ENCODE peak calls at places on chromosomes 1 and 21, in seven cellular contexts. One of them, this sample, is unnamed.

GRCh38 chr1:190436615-190437014 is 41.0 kb downstream of the BRINP3 start:
- DNase-seq in tibial nerve: no peak
- DNase-seq in GM12865: peak
- DNase-seq in bronchial epithelial cell: peak
- DNase-seq in fibroblast of mammary gland: peak
- DNase-seq in PC-3: peak
- DNase-seq in AG10803: no peak
- DNase-seq in this sample: no peak

GRCh38 chr21:46455575-46456385 is 2.9 kb upstream of the DIP2A start:
- DNase-seq in tibial nerve: no peak
- DNase-seq in fibroblast of mammary gland: peak
- DNase-seq in AG10803: peak
- DNase-seq in GM12865: no peak
- DNase-seq in PC-3: peak
- DNase-seq in bronchial epithelial cell: peak
- DNase-seq in this sample: no peak

GRCh38 chr1:13766906-13767564 is 67.0 kb downstream of the PRDM2 start:
- DNase-seq in bronchial epithelial cell: peak
- DNase-seq in AG10803: peak
- DNase-seq in tibial nerve: no peak
- DNase-seq in PC-3: peak
- DNase-seq in fibroblast of mammary gland: peak
- DNase-seq in GM12865: no peak
- DNase-seq in this sample: no peak

GRCh38 chr1:156616463-156616862 is 2.8 kb upstream of the HAPLN2 start:
- DNase-seq in tibial nerve: no peak
- DNase-seq in GM12865: no peak
- DNase-seq in fibroblast of mammary gland: peak
- DNase-seq in bronchial epithelial cell: no peak
- DNase-seq in AG10803: no peak
- DNase-seq in PC-3: peak
- DNase-seq in this sample: no peak

GRCh38 chr1:26543444-26543835 is 13.9 kb downstream of the RPS6KA1 start:
- DNase-seq in AG10803: no peak
- DNase-seq in fibroblast of mammary gland: no peak
- DNase-seq in PC-3: no peak
- DNase-seq in tibial nerve: no peak
- DNase-seq in GM12865: no peak
- DNase-seq in bronchial epithelial cell: no peak
- DNase-seq in this sample: no peak

GRCh38 chr1:17140279-17140678 is 21.0 kb upstream of the PADI2 start:
- DNase-seq in tibial nerve: no peak
- DNase-seq in GM12865: no peak
- DNase-seq in fibroblast of mammary gland: no peak
- DNase-seq in bronchial epithelial cell: peak
- DNase-seq in AG10803: peak
- DNase-seq in PC-3: no peak
- DNase-seq in this sample: no peak

GRCh38 chr1:239247299-239247698 is 139.1 kb upstream of the CHRM3 start:
- DNase-seq in PC-3: peak
- DNase-seq in bronchial epithelial cell: peak
- DNase-seq in fibroblast of mammary gland: peak
- DNase-seq in tibial nerve: no peak
- DNase-seq in AG10803: no peak
- DNase-seq in GM12865: no peak
- DNase-seq in this sample: no peak

GRCh38 chr1:60277269-60277668 is 203.7 kb upstream of the C1orf87 start:
- DNase-seq in PC-3: no peak
- DNase-seq in GM12865: no peak
- DNase-seq in fibroblast of mammary gland: no peak
- DNase-seq in AG10803: no peak
- DNase-seq in bronchial epithelial cell: no peak
- DNase-seq in tibial nerve: no peak
- DNase-seq in this sample: no peak

GRCh38 chr1:203523667-203524066 is 29.7 kb downstream of the OPTC start:
- DNase-seq in AG10803: no peak
- DNase-seq in bronchial epithelial cell: no peak
- DNase-seq in GM12865: no peak
- DNase-seq in tibial nerve: no peak
- DNase-seq in PC-3: no peak
- DNase-seq in fibroblast of mammary gland: no peak
- DNase-seq in this sample: no peak

GRCh38 chr1:12613180-12613579 is 4.8 kb downstream of the DHRS3 start:
- DNase-seq in AG10803: no peak
- DNase-seq in bronchial epithelial cell: no peak
- DNase-seq in GM12865: no peak
- DNase-seq in fibroblast of mammary gland: no peak
- DNase-seq in tibial nerve: no peak
- DNase-seq in PC-3: no peak
- DNase-seq in this sample: no peak

GRCh38 chr1:172486805-172487454 is 43.1 kb upstream of the PIGC start:
- DNase-seq in GM12865: no peak
- DNase-seq in fibroblast of mammary gland: no peak
- DNase-seq in PC-3: no peak
- DNase-seq in bronchial epithelial cell: no peak
- DNase-seq in tibial nerve: no peak
- DNase-seq in AG10803: no peak
- DNase-seq in this sample: no peak

GRCh38 chr1:10033359-10033845 is 644 bp downstream of the UBE4B start:
- DNase-seq in AG10803: peak
- DNase-seq in GM12865: peak
- DNase-seq in tibial nerve: no peak
- DNase-seq in PC-3: peak
- DNase-seq in bronchial epithelial cell: peak
- DNase-seq in fibroblast of mammary gland: peak
- DNase-seq in this sample: no peak

GRCh38 chr1:92854386-92854785 is 22.5 kb downstream of the RPL5 start:
- DNase-seq in PC-3: no peak
- DNase-seq in GM12865: peak
- DNase-seq in AG10803: no peak
- DNase-seq in tibial nerve: no peak
- DNase-seq in bronchial epithelial cell: no peak
- DNase-seq in fibroblast of mammary gland: no peak
- DNase-seq in this sample: no peak

GRCh38 chr21:33139084-33139483 is 69.1 kb downstream of the OLIG1 start:
- DNase-seq in AG10803: no peak
- DNase-seq in PC-3: no peak
- DNase-seq in GM12865: no peak
- DNase-seq in bronchial epithelial cell: no peak
- DNase-seq in tibial nerve: no peak
- DNase-seq in fibroblast of mammary gland: no peak
- DNase-seq in this sample: no peak

DNA sequence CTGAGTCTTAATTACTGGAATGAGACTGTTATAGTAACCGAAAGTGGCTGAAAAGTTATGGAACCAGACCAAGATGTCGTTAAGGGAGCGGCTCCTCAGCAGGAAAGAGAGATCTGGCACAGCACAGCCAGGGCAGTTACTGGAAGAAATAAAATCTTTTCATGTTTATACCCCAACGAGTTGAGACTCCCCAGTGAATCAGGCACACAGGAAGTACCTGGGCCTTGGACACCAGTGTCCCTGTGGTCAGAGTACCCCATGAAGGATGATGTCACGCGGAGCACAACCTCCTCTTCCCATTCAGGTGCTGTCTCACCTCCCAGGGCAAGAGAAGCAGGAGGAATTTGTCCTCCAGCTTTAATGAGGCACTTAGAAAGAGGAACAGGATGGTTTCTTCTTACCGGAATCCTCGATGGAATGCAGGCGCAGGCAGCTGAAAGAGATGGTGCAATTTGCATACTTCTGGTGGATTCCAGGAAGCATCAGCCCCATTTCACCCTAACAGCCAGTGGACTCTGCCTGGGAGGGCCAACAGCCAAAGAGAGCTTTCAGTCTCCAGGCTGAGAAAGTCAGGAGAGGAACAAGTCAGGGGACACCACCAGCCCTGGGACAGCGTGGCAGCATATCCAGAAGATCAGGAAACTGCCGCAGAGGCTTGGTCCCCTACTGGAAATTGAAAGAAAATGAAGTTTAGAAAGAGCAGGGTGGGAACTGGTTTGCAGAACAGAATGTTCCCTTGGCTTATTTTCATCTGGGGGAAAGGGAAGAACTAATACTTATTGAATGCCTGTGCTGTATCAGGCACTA is 35.9 kb upstream of the CTTNBP2NL start:
- DNase-seq in bronchial epithelial cell: peak
- DNase-seq in fibroblast of mammary gland: peak
- DNase-seq in AG10803: peak
- DNase-seq in tibial nerve: peak
- DNase-seq in PC-3: no peak
- DNase-seq in GM12865: no peak
- DNase-seq in this sample: no peak
- TF ChIP-seq CTCF in bronchial epithelial cell: no peak
- TF ChIP-seq CTCF in fibroblast of mammary gland: peak
- TF ChIP-seq CTCF in AG10803: peak
- TF ChIP-seq CTCF in tibial nerve: peak
- TF ChIP-seq CTCF in PC-3: no peak
- TF ChIP-seq CTCF in GM12865: no peak
- TF ChIP-seq CTCF in this sample: no peak

GRCh38 chr1:90475623-90476022 is 241.5 kb downstream of the BARHL2 start:
- DNase-seq in GM12865: no peak
- DNase-seq in fibroblast of mammary gland: no peak
- DNase-seq in PC-3: peak
- DNase-seq in bronchial epithelial cell: peak
- DNase-seq in tibial nerve: no peak
- DNase-seq in AG10803: no peak
- DNase-seq in this sample: no peak
- TF ChIP-seq CTCF in GM12865: no peak
- TF ChIP-seq CTCF in fibroblast of mammary gland: no peak
- TF ChIP-seq CTCF in PC-3: peak
- TF ChIP-seq CTCF in bronchial epithelial cell: peak
- TF ChIP-seq CTCF in tibial nerve: peak
- TF ChIP-seq CTCF in AG10803: peak
- TF ChIP-seq CTCF in this sample: peak

GRCh38 chr1:208167229-208167869 is 76.8 kb downstream of the PLXNA2 start:
- DNase-seq in fibroblast of mammary gland: no peak
- DNase-seq in AG10803: no peak
- DNase-seq in bronchial epithelial cell: no peak
- DNase-seq in GM12865: no peak
- DNase-seq in tibial nerve: no peak
- DNase-seq in PC-3: no peak
- DNase-seq in this sample: no peak
- TF ChIP-seq CTCF in fibroblast of mammary gland: no peak
- TF ChIP-seq CTCF in AG10803: no peak
- TF ChIP-seq CTCF in bronchial epithelial cell: no peak
- TF ChIP-seq CTCF in GM12865: no peak
- TF ChIP-seq CTCF in tibial nerve: no peak
- TF ChIP-seq CTCF in PC-3: no peak
- TF ChIP-seq CTCF in this sample: no peak

DNA sequence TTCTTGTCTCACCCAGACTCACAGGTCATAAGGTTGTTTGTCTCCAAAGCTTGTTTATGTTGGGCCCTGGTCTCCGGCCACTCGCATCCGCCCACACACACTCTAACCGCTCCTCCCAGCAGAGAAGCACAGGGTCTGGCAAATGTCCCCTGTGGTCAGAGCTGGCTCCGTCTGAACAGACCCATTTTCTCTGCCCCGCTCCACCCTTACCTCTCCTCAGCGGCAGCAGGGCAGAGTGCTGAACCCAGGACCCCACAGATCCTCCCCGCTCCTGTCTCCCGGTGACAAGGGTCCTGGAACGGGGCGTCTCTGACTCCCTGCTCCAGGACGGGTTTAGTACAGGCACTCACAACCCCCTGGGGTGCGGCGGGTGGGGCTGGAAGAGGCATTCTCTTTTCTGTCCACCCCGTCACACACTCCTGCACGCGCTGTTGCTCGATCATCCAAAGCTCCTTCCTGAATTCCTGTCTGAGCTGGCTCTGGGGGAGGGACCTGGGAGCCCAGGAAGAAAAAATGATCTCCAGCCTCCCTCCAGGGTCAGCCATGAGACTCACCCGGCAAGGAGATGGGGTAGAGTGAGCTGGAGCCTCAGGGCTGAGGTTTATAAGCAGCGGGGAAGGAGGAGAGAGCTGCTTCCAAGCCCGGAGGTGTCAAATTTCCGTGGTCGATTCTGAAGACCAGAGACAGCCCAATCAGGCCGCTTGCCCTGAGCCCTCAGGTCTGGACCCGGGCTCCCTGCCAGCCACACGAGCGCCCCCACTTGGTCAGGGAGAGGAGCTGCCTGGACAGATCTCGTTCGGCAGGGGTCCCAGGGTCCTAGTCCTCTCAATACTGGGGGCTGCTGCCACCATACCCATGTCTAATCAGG is at the start of gene S100A13:
- DNase-seq in bronchial epithelial cell: peak
- DNase-seq in tibial nerve: peak
- DNase-seq in AG10803: peak
- DNase-seq in fibroblast of mammary gland: peak
- DNase-seq in PC-3: peak
- DNase-seq in GM12865: no peak
- DNase-seq in this sample: no peak
- TF ChIP-seq CTCF in bronchial epithelial cell: peak
- TF ChIP-seq CTCF in tibial nerve: peak
- TF ChIP-seq CTCF in AG10803: peak
- TF ChIP-seq CTCF in fibroblast of mammary gland: peak
- TF ChIP-seq CTCF in PC-3: peak
- TF ChIP-seq CTCF in GM12865: peak
- TF ChIP-seq CTCF in this sample: no peak

GRCh38 chr1:46021046-46021822 is 111.2 kb downstream of the PIK3R3 start:
- DNase-seq in bronchial epithelial cell: no peak
- DNase-seq in AG10803: no peak
- DNase-seq in GM12865: no peak
- DNase-seq in PC-3: peak
- DNase-seq in fibroblast of mammary gland: no peak
- DNase-seq in tibial nerve: no peak
- DNase-seq in this sample: no peak
- TF ChIP-seq CTCF in bronchial epithelial cell: peak
- TF ChIP-seq CTCF in AG10803: no peak
- TF ChIP-seq CTCF in GM12865: no peak
- TF ChIP-seq CTCF in PC-3: peak
- TF ChIP-seq CTCF in fibroblast of mammary gland: no peak
- TF ChIP-seq CTCF in tibial nerve: no peak
- TF ChIP-seq CTCF in this sample: no peak